ENCODE peak calls at places on chromosomes 13 and 19, in five cellular contexts. O is progenitor cell of endocrine pancreas, H is heart right ventricle, W is H9, R is astrocyte. A is an unnamed sample.

GRCh38 chr19:33273881-33274662 is 28.3 kb downstream of the CEBPA start:
- DNase-seq in R (peak; percentile 87), H (peak; percentile 40), O (no peak), W (no peak), A (no peak)

GRCh38 chr19:13835791-13836723 is 40.8 kb downstream of the ZSWIM4 start:
- DNase-seq in O (no peak), H (no peak), R (no peak), W (no peak), A (no peak)

GRCh38 chr13:40639226-40639681 is 27.2 kb downstream of the FOXO1 start:
- DNase-seq in R (no peak), O (no peak), H (peak; percentile 30), W (no peak), A (no peak)

GRCh38 chr19:36331353-36332228 is 47.4 kb downstream of the ZFP14 start:
- DNase-seq in O (peak; percentile 90), R (peak; percentile 96), H (peak; percentile 93), W (peak; percentile 99), A (peak; percentile 83)

GRCh38 chr13:46885018-46885417 is 11.8 kb downstream of the HTR2A start:
- DNase-seq in W (no peak), H (no peak), O (no peak), R (no peak), A (no peak)

GRCh38 chr19:6712231-6712630 is 8.2 kb downstream of the C3 start:
- DNase-seq in O (no peak), W (no peak), R (no peak), H (no peak), A (no peak)

GRCh38 chr19:57010541-57010940 is 109.2 kb upstream of the USP29 start:
- DNase-seq in H (no peak), R (no peak), W (no peak), O (no peak), A (no peak)

GRCh38 chr13:81872581-81872980 is 1531.7 kb upstream of the SPRY2 start:
- DNase-seq in W (peak; percentile 48), O (no peak), R (no peak), H (no peak), A (no peak)

GRCh38 chr13:43730642-43731041 is 56.1 kb downstream of the ENOX1 start:
- DNase-seq in O (no peak), W (no peak), H (peak; percentile 23), R (no peak), A (no peak)

GRCh38 chr13:87942204-87942603 is 271.0 kb downstream of the SLITRK5 start:
- DNase-seq in W (no peak), R (no peak), O (no peak), H (no peak), A (no peak)

GRCh38 chr19:39078436-39079200 is 5.5 kb upstream of the ACP7 start:
- DNase-seq in H (no peak), R (peak; percentile 99), W (no peak), O (no peak), A (no peak)

GRCh38 chr19:50325310-50326100 is 3.7 kb downstream of the KCNC3 start:
- DNase-seq in H (peak; percentile 46), R (no peak), W (peak; percentile 97), O (peak; percentile 84), A (peak; percentile 85)

GRCh38 chr13:46668906-46669525 is 116.0 kb downstream of the LRCH1 start:
- DNase-seq in H (no peak), R (no peak), W (no peak), O (no peak), A (no peak)

GRCh38 chr13:46529509-46529908 is 23.5 kb upstream of the LRCH1 start:
- DNase-seq in H (no peak), R (no peak), O (no peak), W (no peak), A (no peak)

GRCh38 chr19:7099597-7099921 is 30.1 kb downstream of the ZNF557 start:
- DNase-seq in O (peak; percentile 75), R (no peak), W (no peak), H (no peak), A (peak; percentile 82)

GRCh38 chr19:19464339-19465098 is 50.8 kb downstream of the TSSK6 start:
- DNase-seq in W (no peak), R (peak; percentile 62), O (no peak), H (no peak), A (no peak)

GRCh38 chr13:93847162-93847561 is 620.6 kb downstream of the GPC6 start:
- DNase-seq in H (no peak), W (no peak), O (no peak), R (peak; percentile 86), A (no peak)

GRCh38 chr19:19226663-19227062 is 14.9 kb downstream of the NCAN start:
- DNase-seq in H (no peak), R (no peak), O (no peak), W (peak; percentile 47), A (no peak)

DNA sequence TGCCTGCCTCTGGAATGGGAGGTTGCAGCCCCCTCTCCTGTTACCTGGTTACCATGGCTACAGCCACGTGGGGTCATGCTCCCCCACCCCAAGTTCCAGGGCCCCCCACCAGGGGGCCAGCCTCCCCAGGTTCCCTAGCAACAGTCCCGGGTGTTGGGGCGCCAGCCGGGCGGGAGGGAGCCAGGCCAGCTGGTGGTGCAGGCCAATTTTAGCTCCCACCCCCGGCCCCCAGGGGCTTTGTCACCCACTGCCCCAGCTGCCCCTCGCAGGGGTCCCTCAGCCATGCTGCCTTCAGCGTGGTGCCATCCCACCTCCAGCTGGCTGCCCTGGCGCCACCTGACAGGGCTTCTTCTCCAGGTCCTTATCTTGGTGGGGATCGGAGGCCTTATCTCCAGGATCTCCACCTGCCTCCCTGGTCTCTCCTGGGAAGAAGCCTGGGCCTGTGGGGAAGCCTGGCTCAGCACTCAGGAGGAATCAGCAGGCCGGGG is 3.0 kb downstream of the MARK4 start:
- DNase-seq in W (no peak), H (no peak), R (no peak), O (peak; percentile 17), A (no peak)
- TF ChIP-seq CTCF in W (peak; percentile 43), H (no peak), R (no peak), O (peak; percentile 47), A (peak; percentile 66)

GRCh38 chr19:11198175-11198534 is 810 bp upstream of the KANK2 start:
- DNase-seq in R (no peak), H (no peak), O (no peak), W (no peak), A (no peak)
- TF ChIP-seq CTCF in R (no peak), H (no peak), O (no peak), W (no peak), A (no peak)

GRCh38 chr13:41650706-41651105 is 193.4 kb downstream of the RGCC start:
- DNase-seq in O (no peak), R (no peak), W (no peak), H (no peak), A (no peak)

GRCh38 chr13:41652735-41653361 is 195.5 kb downstream of the RGCC start:
- DNase-seq in O (no peak), H (peak; percentile 42), R (no peak), W (no peak), A (no peak)

GRCh38 chr13:41648314-41648935 is 191.1 kb downstream of the RGCC start:
- DNase-seq in W (no peak), H (no peak), R (peak; percentile 81), O (no peak), A (no peak)

GRCh38 chr13:41651413-41652068 is 194.2 kb downstream of the RGCC start:
- DNase-seq in R (no peak), H (no peak), W (no peak), O (no peak), A (no peak)

DNA sequence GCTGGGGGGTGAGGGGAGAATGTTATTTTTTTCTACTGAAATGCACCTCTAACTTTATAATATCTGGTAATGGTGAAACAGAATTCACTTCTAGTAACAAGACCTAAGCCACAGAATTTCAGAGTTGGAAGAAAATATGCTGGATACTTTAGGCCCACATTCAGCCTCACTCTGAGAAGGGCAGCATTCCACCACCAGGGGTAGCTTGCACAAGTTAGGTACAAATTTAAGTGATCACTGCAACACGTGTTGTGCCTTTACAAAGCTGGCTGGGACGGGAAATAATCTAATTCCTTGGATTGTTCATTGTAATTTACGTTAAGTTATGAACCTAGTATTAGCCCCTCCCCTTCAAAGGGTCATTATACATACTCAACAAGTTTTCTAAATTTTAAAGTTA is 192.3 kb downstream of the RGCC start:
- DNase-seq in O (no peak), W (no peak), R (no peak), H (no peak), A (no peak)
- TF ChIP-seq CTCF in O (peak; percentile 51), W (peak; percentile 66), R (peak; percentile 36), H (no peak), A (no peak)

GRCh38 chr19:42242512-42243409 is at the start of gene GSK3A:
- DNase-seq in O (peak; percentile 93), W (peak; percentile 100), H (peak; percentile 99), R (peak; percentile 99), A (peak; percentile 95)
- TF ChIP-seq CTCF in O (no peak), W (no peak), H (no peak), R (no peak), A (no peak)

DNA sequence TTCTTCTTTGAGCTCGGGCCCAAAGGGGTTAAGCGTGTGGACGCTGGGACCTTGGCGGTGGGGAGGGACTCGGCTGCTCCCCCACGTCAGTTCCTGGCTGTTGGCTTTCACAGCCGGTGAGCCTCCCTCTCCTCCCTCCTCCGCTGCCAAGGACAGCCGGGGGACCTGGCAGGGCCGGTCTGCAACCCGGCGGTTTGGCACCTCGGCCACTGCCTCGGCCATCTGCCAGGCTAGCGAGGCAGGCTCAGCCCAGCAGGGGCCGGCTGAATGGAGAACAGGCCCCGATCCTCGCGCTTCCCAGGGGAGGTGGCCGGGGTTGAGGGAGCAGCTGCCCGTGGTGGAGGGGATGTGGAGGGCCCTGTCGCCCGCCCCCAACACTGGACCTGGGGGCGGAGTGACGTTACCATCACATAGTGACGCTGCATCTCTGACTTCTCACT is 5.0 kb downstream of the TLE5 start:
- DNase-seq in R (peak; percentile 56), W (peak; percentile 51), O (no peak), H (peak; percentile 86), A (no peak)
- TF ChIP-seq CTCF in R (no peak), W (no peak), O (no peak), H (no peak), A (no peak)

GRCh38 chr19:4604912-4605311 is 34.4 kb upstream of the TNFAIP8L1 start:
- DNase-seq in H (no peak), W (no peak), R (no peak), O (no peak), A (no peak)

GRCh38 chr19:4606921-4607678 is 32.2 kb upstream of the TNFAIP8L1 start:
- DNase-seq in H (peak; percentile 74), R (no peak), O (peak; percentile 38), W (peak; percentile 74), A (no peak)

GRCh38 chr19:4606181-4606580 is 33.1 kb upstream of the TNFAIP8L1 start:
- DNase-seq in O (no peak), W (no peak), R (no peak), H (no peak), A (no peak)

GRCh38 chr19:4613258-4613751 is 26.0 kb upstream of the TNFAIP8L1 start:
- DNase-seq in R (no peak), W (no peak), O (no peak), H (no peak), A (no peak)

GRCh38 chr19:4609878-4610511 is 29.3 kb upstream of the TNFAIP8L1 start:
- DNase-seq in R (no peak), O (no peak), W (peak; percentile 61), H (peak; percentile 18), A (no peak)
- TF ChIP-seq CTCF in R (no peak), O (no peak), W (no peak), H (no peak), A (no peak)

GRCh38 chr19:31402931-31403330 is 53.7 kb upstream of the TSHZ3 start:
- DNase-seq in R (no peak), W (no peak), H (no peak), O (no peak), A (no peak)
- TF ChIP-seq CTCF in R (no peak), W (no peak), H (no peak), O (no peak), A (no peak)

A was measured in mesothelial cell of epicardium.